ENCODE peak calls at places on chromosome 14, in four cellular contexts. B is thoracic aorta, V is HCT116, X is cardiac muscle cell. K is an unnamed sample. For H3K4me1 and H3K27me3, the result is how much of the 10 kb centered on the place peaks cover.

GRCh38 chr14:22824711-22825359 is 4.9 kb upstream of the MRPL52 start:
- DNase-seq in B (no peak), V (peak), X (peak), K (no peak)

GRCh38 chr14:79764288-79764687 is 447.0 kb downstream of the DIO2 start:
- DNase-seq in B (no peak), V (no peak), X (no peak), K (no peak)

GRCh38 chr14:77838756-77839565 is 39.1 kb downstream of the ADCK1 start:
- DNase-seq in B (no peak), V (no peak), X (no peak), K (no peak)

GRCh38 chr14:29528889-29529288 is 398.8 kb downstream of the PRKD1 start:
- DNase-seq in B (no peak), V (no peak), X (peak), K (no peak)

GRCh38 chr14:32825058-32825457 is 113.6 kb upstream of the NPAS3 start:
- DNase-seq in B (no peak), V (no peak), X (no peak), K (no peak)

GRCh38 chr14:89367449-89368120 is 49.4 kb downstream of the FOXN3 start:
- DNase-seq in B (no peak), V (no peak), X (no peak), K (no peak)

GRCh38 chr14:79057333-79057732 is 887.2 kb downstream of the NRXN3 start:
- DNase-seq in B (no peak), V (no peak), X (no peak), K (no peak)

GRCh38 chr14:80206351-80206750 is 5.0 kb downstream of the DIO2 start:
- DNase-seq in B (no peak), V (no peak), X (no peak), K (no peak)

GRCh38 chr14:81506512-81506911 is 27.1 kb downstream of the SEL1L start:
- DNase-seq in B (no peak), V (no peak), X (no peak), K (no peak)

GRCh38 chr14:94392510-94392935 is 4.1 kb upstream of the SERPINA1 start:
- DNase-seq in B (no peak), V (no peak), X (peak), K (no peak)

GRCh38 chr14:100065161-100065871 is at the start of gene EVL:
- DNase-seq in B (no peak), V (no peak), X (no peak), K (no peak)

GRCh38 chr14:49051328-49052060 is 534.7 kb downstream of the RPS29 start:
- DNase-seq in B (no peak), V (no peak), X (no peak), K (no peak)

GRCh38 chr14:92506230-92506629 is 7.4 kb upstream of the RIN3 start:
- DNase-seq in B (no peak), V (no peak), X (no peak), K (no peak)

GRCh38 chr14:99531221-99532096 is 50.2 kb downstream of the CCNK start:
- DNase-seq in B (no peak), V (no peak), X (peak), K (no peak)

GRCh38 chr14:49173765-49174373 is 412.3 kb downstream of the RPS29 start:
- DNase-seq in B (no peak), V (peak), X (peak), K (no peak)

GRCh38 chr14:50821471-50822464 is 9.2 kb downstream of the NIN start:
- DNase-seq in B (no peak), V (no peak), X (no peak), K (no peak)

GRCh38 chr14:102140750-102141145 is 1.1 kb downstream of the WDR20 start:
- DNase-seq in B (no peak), V (no peak), X (no peak), K (no peak)

GRCh38 chr14:44962573-44963528 is 861 bp downstream of the TOGARAM1 start:
- DNase-seq in B (peak), V (no peak), X (peak), K (peak)

GRCh38 chr14:95609398-95609990 is 74.6 kb downstream of the GLRX5 start:
- DNase-seq in B (no peak), V (peak), X (peak), K (no peak)

GRCh38 chr14:32078030-32078793 is 1.1 kb downstream of the ARHGAP5 start:
- DNase-seq in B (no peak), V (no peak), X (peak), K (peak)

GRCh38 chr14:70359076-70359424 is 433 bp downstream of the COX16 start:
- DNase-seq in B (no peak), V (no peak), X (no peak), K (no peak)
- H3K4me1 ChIP-seq in B (under half), V (under half), X (under half), K (under half)

DNA sequence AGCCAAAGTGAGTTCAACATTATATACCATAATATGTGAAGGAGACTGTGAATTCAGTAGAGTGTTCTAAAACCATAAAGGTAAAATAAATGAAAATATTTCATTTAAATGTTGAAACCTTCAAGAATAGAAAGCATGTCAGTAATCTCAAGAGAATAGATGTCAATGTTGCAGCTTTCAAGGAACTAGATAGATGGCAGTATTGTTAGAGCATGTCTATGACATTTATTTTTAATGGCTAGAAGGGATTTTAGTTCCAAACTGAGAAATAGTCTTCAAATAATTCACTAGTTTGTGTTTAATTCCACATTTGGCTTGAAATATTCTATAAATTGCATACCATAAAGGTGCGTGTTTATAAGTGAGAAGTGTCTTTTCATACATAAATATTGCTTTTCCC is 326.5 kb downstream of the FLRT2 start:
- DNase-seq in B (no peak), V (no peak), X (no peak), K (no peak)
- TF ChIP-seq CTCF in B (no peak), V (no peak), X (no peak), K (no peak)

DNA sequence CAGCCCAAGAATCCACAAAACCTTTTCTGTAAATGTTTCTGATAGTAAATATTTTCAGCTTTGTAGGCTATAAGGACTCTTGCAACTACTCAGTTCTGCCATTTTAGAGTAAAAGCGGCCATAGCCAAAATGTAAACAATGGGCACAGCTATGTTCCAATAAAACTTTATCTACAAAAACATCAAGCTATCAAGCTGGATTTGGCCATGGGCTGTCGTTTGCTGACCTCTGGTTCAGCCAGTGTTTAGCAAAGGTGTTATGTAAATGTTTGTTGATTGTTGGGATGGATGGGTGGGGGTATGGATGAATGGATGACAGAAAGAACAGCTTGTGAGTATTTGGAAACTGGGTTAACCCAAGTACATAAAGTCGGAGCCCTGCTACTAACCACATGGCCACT is 111.1 kb upstream of the VRK1 start:
- DNase-seq in B (no peak), V (no peak), X (no peak), K (no peak)
- H3K27me3 ChIP-seq in B (under half), V (under half), X (under half), K (under half)

DNA sequence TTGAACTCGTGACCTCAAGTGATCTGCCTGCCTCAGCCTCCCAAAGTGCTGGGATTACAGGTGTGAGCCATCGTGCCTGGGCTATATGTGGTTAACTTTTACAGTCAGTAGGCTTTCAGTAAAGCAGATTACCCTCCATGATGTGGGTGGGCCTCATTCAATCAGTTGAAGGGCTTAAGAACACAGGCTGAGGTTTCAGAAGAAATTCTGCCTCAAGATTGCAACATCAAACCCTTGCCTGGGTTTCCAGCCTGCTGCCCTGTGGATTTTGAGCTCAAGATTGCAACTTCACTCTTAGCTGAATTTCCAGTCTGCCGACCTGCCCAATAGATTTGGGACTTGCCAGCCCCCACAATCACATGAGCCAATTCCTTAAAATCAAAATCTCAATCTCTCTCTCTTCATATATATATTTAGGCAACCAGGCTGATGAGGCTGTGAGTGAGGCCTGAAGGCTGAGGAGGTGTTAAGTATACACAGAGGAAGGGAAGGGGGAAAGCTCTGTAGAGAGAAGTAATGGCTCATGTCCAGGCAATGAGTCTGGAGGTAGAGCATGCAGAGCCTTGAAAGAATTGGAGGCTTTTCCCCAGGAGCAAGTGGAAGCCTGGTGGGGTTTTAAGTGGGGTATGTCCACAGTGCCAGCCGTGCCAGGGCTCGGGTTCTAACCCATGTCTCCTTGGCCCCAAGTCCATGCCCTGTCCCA is 33.3 kb upstream of the ACTN1 start:
- DNase-seq in B (no peak), V (no peak), X (peak), K (no peak)
- H3K4me1 ChIP-seq in B (under half), V (under half), X (under half), K (under half)

GRCh38 chr14:42078345-42078744 is 471.7 kb downstream of the LRFN5 start:
- DNase-seq in B (no peak), V (no peak), X (no peak), K (no peak)

GRCh38 chr14:42079911-42080310 is 473.2 kb downstream of the LRFN5 start:
- DNase-seq in B (no peak), V (no peak), X (no peak), K (no peak)
- TF ChIP-seq CTCF in B (no peak), V (no peak), X (no peak), K (no peak)

DNA sequence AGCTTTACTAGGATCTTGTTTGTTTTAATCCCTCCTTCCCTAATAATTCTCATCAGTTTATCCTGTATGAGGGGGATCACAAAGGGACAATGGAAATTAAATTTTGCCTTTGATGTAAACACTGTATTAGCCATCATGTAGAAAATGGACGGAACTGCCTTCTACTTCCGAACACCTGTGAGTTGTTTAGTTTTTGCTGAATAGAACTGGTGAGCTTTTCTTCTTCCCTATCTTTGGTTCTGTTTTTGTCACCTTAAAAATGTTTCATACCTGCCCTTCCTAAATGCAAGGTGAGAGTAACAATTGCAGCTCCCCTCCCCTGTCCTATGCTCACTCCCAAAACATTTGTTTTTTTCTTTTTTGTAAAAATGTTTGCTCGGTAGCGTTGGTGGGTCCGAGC is 7.6 kb downstream of the FOXA1 start:
- DNase-seq in B (no peak), V (no peak), X (no peak), K (no peak)
- H3K27me3 ChIP-seq in B (half or more), V (under half), X (half or more), K (under half)

GRCh38 chr14:68377056-68377455 is 415.8 kb downstream of the ZFP36L1 start:
- DNase-seq in B (no peak), V (no peak), X (no peak), K (no peak)
- H3K4me1 ChIP-seq in B (under half), V (under half), X (under half), K (under half)

GRCh38 chr14:104882991-104883660 is 18.1 kb downstream of the CEP170B start:
- DNase-seq in B (no peak), V (no peak), X (no peak), K (no peak)
- TF ChIP-seq CTCF in B (no peak), V (no peak), X (no peak), K (no peak)